ENCODE peak calls at places on chromosomes 5 and 9, in five cellular contexts. P is Karpas-422; I is CD4-positive, CD25-positive, alpha-beta regulatory T cell; W is GM23338; M is uterus. E is an unnamed sample. For H3K36me3 and H3K27me3, the result is how much of the 10 kb centered on the place peaks cover.

GRCh38 chr5:112136773-112137172 is 282.3 kb downstream of the EPB41L4A start:
- DNase-seq in I (no peak), M (no peak), P (no peak), W (no peak), E (no peak)

GRCh38 chr5:154194348-154195329 is 4.1 kb downstream of the GALNT10 start:
- DNase-seq in P (no peak), I (no peak), W (peak), M (no peak), E (peak)

GRCh38 chr5:114700823-114701222 is 339.0 kb downstream of the KCNN2 start:
- DNase-seq in M (no peak), P (no peak), I (no peak), W (no peak), E (no peak)

GRCh38 chr5:158056426-158056825 is 197.5 kb upstream of the CLINT1 start:
- DNase-seq in I (no peak), W (no peak), P (no peak), M (no peak), E (no peak)

GRCh38 chr9:33852216-33852826 is 35.4 kb downstream of the UBE2R2 start:
- DNase-seq in I (peak), W (peak), P (peak), M (peak), E (peak)

GRCh38 chr5:96844476-96844990 is 31.8 kb upstream of the ERAP2 start:
- DNase-seq in W (no peak), I (no peak), M (no peak), P (no peak), E (no peak)

GRCh38 chr5:92017786-92018185 is 634.7 kb upstream of the ARRDC3 start:
- DNase-seq in P (no peak), W (no peak), M (no peak), I (no peak), E (no peak)

GRCh38 chr9:131835132-131835910 is 95.4 kb upstream of the RAPGEF1 start:
- DNase-seq in W (peak), M (no peak), P (no peak), I (no peak), E (peak)

GRCh38 chr9:13412323-13412722 is 132.8 kb upstream of the MPDZ start:
- DNase-seq in W (no peak), P (no peak), I (no peak), M (no peak), E (no peak)

GRCh38 chr5:31534527-31535046 is 2.5 kb downstream of the C5orf22 start:
- DNase-seq in M (no peak), P (no peak), W (no peak), I (no peak), E (no peak)

GRCh38 chr5:73948720-73949119 is 322.7 kb downstream of the ARHGEF28 start:
- DNase-seq in W (no peak), M (no peak), P (no peak), I (no peak), E (no peak)

GRCh38 chr9:127976498-127976897 is 4.3 kb downstream of the EEIG1 start:
- DNase-seq in M (no peak), P (no peak), W (no peak), I (no peak), E (no peak)

GRCh38 chr5:57413145-57413544 is 69.5 kb downstream of the ACTBL2 start:
- DNase-seq in W (no peak), P (no peak), I (no peak), M (no peak), E (no peak)

GRCh38 chr5:37034955-37035354 is 158.4 kb downstream of the NIPBL start:
- DNase-seq in P (no peak), W (no peak), I (no peak), M (no peak), E (no peak)

GRCh38 chr5:126122942-126123341 is 300.3 kb upstream of the GRAMD2B start:
- DNase-seq in W (peak), M (no peak), P (no peak), I (no peak), E (no peak)

GRCh38 chr5:51095481-51095880 is 287.8 kb upstream of the ISL1 start:
- DNase-seq in M (no peak), P (no peak), I (no peak), W (no peak), E (peak)

GRCh38 chr5:108084105-108084504 is 297.8 kb downstream of the FBXL17 start:
- DNase-seq in W (no peak), M (no peak), P (no peak), I (no peak), E (no peak)

GRCh38 chr9:22342489-22343217 is 104.0 kb upstream of the DMRTA1 start:
- DNase-seq in W (no peak), M (no peak), P (no peak), I (no peak), E (no peak)

GRCh38 chr9:89808076-89808701 is 203.4 kb downstream of the GADD45G start:
- DNase-seq in M (no peak), P (no peak), W (peak), I (no peak), E (peak)

GRCh38 chr9:69214939-69215338 is 40.9 kb downstream of the TJP2 start:
- DNase-seq in M (no peak), P (no peak), W (no peak), I (no peak), E (no peak)

GRCh38 chr9:69221036-69221435 is 47.0 kb downstream of the TJP2 start:
- DNase-seq in M (no peak), P (no peak), I (no peak), W (peak), E (peak)

GRCh38 chr9:69213647-69214046 is 39.6 kb downstream of the TJP2 start:
- DNase-seq in M (no peak), W (no peak), P (no peak), I (no peak), E (no peak)

GRCh38 chr9:69215774-69216482 is 41.9 kb downstream of the TJP2 start:
- DNase-seq in P (no peak), I (no peak), W (no peak), M (no peak), E (no peak)

GRCh38 chr9:69218166-69218565 is 44.1 kb downstream of the TJP2 start:
- DNase-seq in M (no peak), P (no peak), I (no peak), W (no peak), E (no peak)
- H3K4me3 ChIP-seq in M (no peak), P (no peak), I (no peak), W (no peak), E (no peak)

GRCh38 chr9:108939975-108940374 is 5.8 kb downstream of the ABITRAM start:
- DNase-seq in M (no peak), I (no peak), P (no peak), W (no peak), E (no peak)

GRCh38 chr9:108934323-108934885 is at the start of gene ABITRAM:
- DNase-seq in P (peak), I (peak), M (peak), W (peak), E (peak)

GRCh38 chr9:108933641-108934322 is at the start of gene ELP1:
- DNase-seq in I (peak), W (peak), M (peak), P (peak), E (peak)

GRCh38 chr9:108933231-108933630 is 693 bp downstream of the ELP1 start:
- DNase-seq in M (peak), I (no peak), W (no peak), P (peak), E (no peak)

GRCh38 chr9:108937561-108938305 is 3.5 kb downstream of the ABITRAM start:
- DNase-seq in M (no peak), W (no peak), P (no peak), I (no peak), E (no peak)
- H3K36me3 ChIP-seq in M (under half), W (under half), P (under half), I (under half), E (under half)

GRCh38 chr5:1186351-1187233 is 14.8 kb upstream of the SLC6A19 start:
- DNase-seq in I (no peak), M (peak), W (no peak), P (no peak), E (no peak)
- H3K27me3 ChIP-seq in I (under half), M (under half), W (under half), P (under half), E (under half)

DNA sequence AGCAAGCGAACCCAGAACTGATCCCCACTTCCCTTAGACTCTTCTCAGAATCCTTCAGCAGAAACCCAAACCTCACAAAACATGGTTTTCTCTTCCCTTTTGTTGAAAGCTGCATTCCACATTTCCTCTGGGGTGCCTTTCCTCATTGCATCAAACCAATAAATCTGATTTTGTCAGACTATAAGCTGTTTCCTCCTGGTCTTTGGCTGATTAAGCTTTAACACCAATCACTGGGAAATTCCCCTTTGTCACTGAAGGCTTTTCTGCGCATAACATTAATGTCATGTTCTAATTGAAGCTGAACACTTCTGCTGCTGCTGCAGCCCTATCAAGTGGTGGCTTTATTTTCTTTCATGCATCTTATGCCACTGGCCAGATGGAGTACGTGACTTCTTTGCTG is 201.3 kb upstream of the CHD1 start:
- DNase-seq in I (no peak), W (no peak), M (no peak), P (no peak), E (no peak)
- H3K4me3 ChIP-seq in I (no peak), W (no peak), M (no peak), P (no peak), E (no peak)

GRCh38 chr9:109383947-109384346 is 63.1 kb upstream of the EPB41L4B start:
- DNase-seq in I (no peak), M (no peak), P (no peak), W (no peak), E (no peak)
- H3K36me3 ChIP-seq in I (under half), M (under half), P (under half), W (under half), E (under half)

DNA sequence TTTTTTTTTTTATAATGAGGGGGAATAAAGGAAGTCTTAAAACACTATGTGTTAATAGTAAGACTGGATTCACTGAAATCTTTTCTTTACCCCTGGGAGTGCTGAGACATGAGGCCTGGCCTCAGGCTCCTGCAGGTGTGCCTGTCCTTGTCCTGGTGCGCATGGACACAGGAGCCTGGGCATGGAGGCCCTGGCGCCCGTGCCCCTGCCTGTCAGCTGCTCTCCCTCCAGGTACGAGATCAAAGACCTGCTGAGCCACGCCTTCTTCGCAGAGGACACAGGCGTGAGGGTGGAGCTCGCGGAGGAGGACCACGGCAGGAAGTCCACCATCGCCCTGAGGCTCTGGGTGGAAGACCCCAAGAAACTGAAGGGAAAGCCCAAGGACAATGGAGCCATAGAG is 55.6 kb downstream of the WNK2 start:
- DNase-seq in I (no peak), W (no peak), P (no peak), M (no peak), E (no peak)
- H3K27me3 ChIP-seq in I (under half), W (under half), P (under half), M (under half), E (under half)

DNA sequence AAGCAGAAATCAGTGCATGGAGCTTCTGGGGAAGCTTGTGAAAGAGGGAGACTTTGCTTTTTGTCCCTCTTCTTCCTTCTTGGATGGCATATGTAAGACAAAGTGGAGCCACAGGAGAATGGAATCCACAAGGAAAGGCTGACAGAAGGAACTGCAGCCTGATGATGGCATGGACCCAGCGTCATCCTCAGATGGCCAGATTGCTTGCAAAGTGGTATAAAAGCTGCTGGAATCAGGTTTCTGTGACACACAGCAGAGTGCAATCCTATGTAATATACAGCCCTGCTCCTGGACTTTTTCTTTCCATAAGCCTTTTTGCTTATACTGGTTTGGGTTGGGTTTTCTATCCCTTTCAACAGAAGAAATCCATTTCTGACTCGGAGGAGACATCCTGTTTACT is 31.5 kb upstream of the SPARC start:
- DNase-seq in W (no peak), I (no peak), M (no peak), P (no peak), E (no peak)
- H3K4me3 ChIP-seq in W (no peak), I (no peak), M (no peak), P (no peak), E (no peak)

GRCh38 chr9:136900988-136901515 is 14.7 kb downstream of the TRAF2 start:
- DNase-seq in P (no peak), W (no peak), I (no peak), M (no peak), E (no peak)

GRCh38 chr9:136898483-136899100 is 12.3 kb downstream of the TRAF2 start:
- DNase-seq in W (no peak), I (no peak), M (no peak), P (no peak), E (no peak)

GRCh38 chr9:136899196-136899595 is 12.9 kb downstream of the TRAF2 start:
- DNase-seq in I (no peak), M (no peak), W (no peak), P (no peak), E (no peak)

GRCh38 chr9:136900556-136900955 is 14.2 kb downstream of the TRAF2 start:
- DNase-seq in M (no peak), W (no peak), P (no peak), I (no peak), E (no peak)

GRCh38 chr9:136896027-136896426 is 9.7 kb downstream of the TRAF2 start:
- DNase-seq in W (no peak), P (no peak), I (no peak), M (no peak), E (no peak)
- H3K36me3 ChIP-seq in W (under half), P (under half), I (under half), M (under half), E (under half)

GRCh38 chr5:43007911-43008368 is 32.2 kb downstream of the ANXA2R start:
- DNase-seq in I (peak), M (peak), W (peak), P (peak), E (peak)

GRCh38 chr5:43007246-43007910 is 32.7 kb downstream of the ANXA2R start:
- DNase-seq in W (peak), M (peak), I (peak), P (peak), E (peak)

GRCh38 chr5:43014522-43014921 is 25.6 kb downstream of the ANXA2R start:
- DNase-seq in I (no peak), M (no peak), W (no peak), P (no peak), E (no peak)

GRCh38 chr5:43008369-43009158 is 31.6 kb downstream of the ANXA2R start:
- DNase-seq in W (peak), M (peak), I (peak), P (peak), E (peak)

GRCh38 chr5:43010956-43011355 is 29.2 kb downstream of the ANXA2R start:
- DNase-seq in W (no peak), M (no peak), P (no peak), I (no peak), E (no peak)
- H3K27me3 ChIP-seq in W (half or more), M (under half), P (under half), I (under half), E (half or more)